ENCODE peak calls at places on chromosomes 3 and 15, in eight cellular contexts. Q is hepatocyte; D is CD4-positive, alpha-beta T cell; Z is cardiac fibroblast; L is pancreas; K is lower leg skin; B is PC-9; R is AG09309. H is an unnamed sample.

GRCh38 chr3:129013491-129013891 is 12.4 kb downstream of the EFCC1 start:
- DNase-seq in Q (no peak), Z (no peak), L (no peak), B (no peak), D (no peak), K (no peak), R (no peak), H (no peak)

GRCh38 chr3:189593581-189593980 is 37.6 kb upstream of the TP63 start:
- DNase-seq in D (no peak), B (no peak), R (peak; percentile 24), L (no peak), K (no peak), Q (no peak), Z (peak; percentile 79), H (no peak)

GRCh38 chr15:86201313-86202008 is 121.8 kb downstream of the AGBL1 start:
- DNase-seq in Z (no peak), R (no peak), B (no peak), L (no peak), K (no peak), D (no peak), Q (no peak), H (no peak)

GRCh38 chr3:24590344-24590880 is 95.8 kb upstream of the THRB start:
- DNase-seq in Z (no peak), K (no peak), D (no peak), Q (peak; percentile 24), L (no peak), R (no peak), B (no peak), H (no peak)

GRCh38 chr15:38169982-38170381 is 82.7 kb upstream of the SPRED1 start:
- DNase-seq in K (no peak), B (no peak), Z (peak; percentile 51), R (peak; percentile 72), D (no peak), L (no peak), Q (no peak), H (no peak)

GRCh38 chr3:59422312-59422711 is 372.5 kb upstream of the CFAP20DC start:
- DNase-seq in R (peak; percentile 39), Z (no peak), B (no peak), D (no peak), Q (no peak), L (no peak), K (no peak), H (no peak)

GRCh38 chr15:26451995-26452394 is 320.9 kb downstream of the GABRB3 start:
- DNase-seq in Z (no peak), L (no peak), Q (no peak), B (no peak), D (no peak), K (no peak), R (no peak), H (no peak)

GRCh38 chr15:48803877-48804276 is 7.0 kb downstream of the CEP152 start:
- DNase-seq in Q (no peak), D (no peak), K (no peak), L (no peak), Z (no peak), B (no peak), R (no peak), H (no peak)

GRCh38 chr3:124786491-124787241 is 56.4 kb downstream of the UMPS start:
- DNase-seq in R (no peak), Z (peak; percentile 57), L (no peak), K (no peak), B (peak; percentile 68), Q (peak; percentile 41), D (no peak), H (no peak)

GRCh38 chr15:68637755-68638405 is 59.1 kb downstream of the CORO2B start:
- DNase-seq in K (no peak), L (no peak), R (no peak), B (no peak), Q (no peak), Z (peak; percentile 90), D (no peak), H (no peak)

GRCh38 chr15:31264534-31265089 is 62.0 kb upstream of the KLF13 start:
- DNase-seq in D (no peak), Q (no peak), L (no peak), K (peak; percentile 84), R (no peak), B (no peak), Z (no peak), H (peak; percentile 56)

GRCh38 chr3:77780621-77781020 is 740.7 kb downstream of the ROBO2 start:
- DNase-seq in B (no peak), Z (no peak), K (no peak), L (no peak), R (no peak), D (no peak), Q (no peak), H (no peak)

GRCh38 chr15:50828610-50829206 is 63.2 kb upstream of the SPPL2A start:
- DNase-seq in D (no peak), B (peak; percentile 75), L (no peak), Z (peak; percentile 84), Q (peak; percentile 74), R (peak; percentile 86), K (no peak), H (no peak)

GRCh38 chr3:11737742-11738141 is 94.0 kb upstream of the VGLL4 start:
- DNase-seq in B (no peak), Z (no peak), Q (no peak), R (no peak), D (no peak), L (no peak), K (no peak), H (no peak)

GRCh38 chr3:185630182-185630622 is 44.1 kb downstream of the SENP2 start:
- DNase-seq in R (no peak), Q (peak; percentile 52), K (no peak), D (no peak), Z (peak; percentile 73), B (peak; percentile 33), L (no peak), H (peak; percentile 46)

GRCh38 chr3:156304406-156304805 is 184.0 kb downstream of the KCNAB1 start:
- DNase-seq in K (no peak), Q (no peak), B (no peak), L (no peak), D (no peak), Z (peak; percentile 71), R (peak; percentile 10), H (no peak)

GRCh38 chr15:76340198-76340801 is 3.7 kb downstream of the ISL2 start:
- DNase-seq in B (no peak), Q (peak; percentile 38), D (no peak), R (no peak), K (peak; percentile 86), L (peak; percentile 24), Z (no peak), H (no peak)

GRCh38 chr3:158102219-158102612 is 4.0 kb downstream of the SHOX2 start:
- DNase-seq in B (no peak), K (no peak), D (no peak), Z (no peak), L (no peak), Q (no peak), R (no peak), H (no peak)

GRCh38 chr3:13857702-13858380 is 22.0 kb downstream of the WNT7A start:
- DNase-seq in B (no peak), Z (no peak), D (no peak), Q (no peak), K (no peak), R (no peak), L (no peak), H (no peak)

GRCh38 chr3:88149146-88149515 is 628 bp upstream of the C3orf38 start:
- DNase-seq in Z (no peak), R (no peak), B (no peak), K (no peak), D (no peak), Q (no peak), L (no peak), H (no peak)

GRCh38 chr3:133379926-133380325 is 19.9 kb upstream of the BFSP2 start:
- DNase-seq in Z (no peak), R (no peak), D (no peak), K (no peak), Q (no peak), L (no peak), B (no peak), H (no peak)

GRCh38 chr3:183931881-183932280 is 47.2 kb upstream of the PARL start:
- DNase-seq in D (no peak), Q (no peak), Z (no peak), L (no peak), K (no peak), R (no peak), B (no peak), H (no peak)

GRCh38 chr3:25895443-25895842 is 105.6 kb downstream of the OXSM start:
- DNase-seq in Q (no peak), L (no peak), D (no peak), R (peak; percentile 3), K (no peak), B (no peak), Z (no peak), H (no peak)

DNA sequence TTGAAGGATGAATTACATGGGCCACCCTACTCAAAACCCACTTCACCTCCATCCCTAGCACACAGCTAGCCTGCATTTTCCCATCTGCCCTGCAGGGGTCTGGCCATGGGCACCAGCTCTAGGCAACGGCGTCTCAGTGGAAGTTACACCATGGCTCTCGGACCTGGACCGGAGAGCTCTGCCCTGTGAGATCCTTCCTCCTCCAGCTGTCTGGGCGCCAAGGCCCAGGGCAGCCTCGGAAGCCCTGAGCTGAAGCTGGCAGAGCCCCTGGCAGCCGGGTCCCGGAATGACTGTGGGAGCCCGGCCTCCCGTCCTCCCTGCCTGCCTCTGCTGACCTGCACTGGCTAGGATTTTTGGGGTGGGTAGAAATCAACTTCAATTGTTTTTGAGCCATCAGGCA is 98.9 kb downstream of the CHSY1 start:
- DNase-seq in Z (no peak), D (no peak), K (no peak), R (no peak), Q (no peak), B (no peak), L (no peak), H (no peak)
- TF ChIP-seq CTCF in Z (peak; percentile 46), D (no peak), K (no peak), R (peak; percentile 42), Q (no peak), B (peak; percentile 54), L (no peak), H (peak; percentile 27)

DNA sequence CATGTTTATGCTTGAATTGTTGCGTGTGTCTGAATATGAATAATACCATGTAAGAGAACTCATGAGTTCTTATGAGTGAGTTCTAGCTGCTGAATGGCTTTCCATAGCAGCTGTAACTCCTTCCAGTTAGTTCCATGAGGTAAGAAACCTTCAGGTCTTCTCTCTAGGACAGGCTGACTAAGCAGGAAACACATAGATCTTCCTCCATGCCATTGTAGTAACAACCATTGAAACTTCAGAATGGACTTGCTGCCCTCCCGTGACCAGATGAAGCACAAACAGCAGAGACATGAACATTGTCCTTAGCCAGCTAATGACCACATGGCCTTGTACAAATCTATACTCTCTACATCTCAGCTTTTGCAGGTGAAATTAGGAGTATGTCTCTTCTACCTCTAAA is 200.0 kb downstream of the ZNF385D start:
- DNase-seq in B (no peak), R (no peak), Q (peak; percentile 14), Z (peak; percentile 21), L (no peak), K (no peak), D (no peak), H (no peak)
- TF ChIP-seq CTCF in B (no peak), R (peak; percentile 25), Q (peak; percentile 31), Z (no peak), L (no peak), K (no peak), D (no peak), H (no peak)

GRCh38 chr3:162041622-162042021 is 545.0 kb downstream of the OTOL1 start:
- DNase-seq in K (no peak), D (no peak), R (no peak), L (no peak), Q (no peak), B (no peak), Z (no peak), H (no peak)
- TF ChIP-seq CTCF in K (no peak), D (no peak), R (no peak), L (no peak), Q (no peak), B (no peak), Z (no peak), H (no peak)

GRCh38 chr3:166637984-166638530 is 742.0 kb downstream of the ZBBX start:
- DNase-seq in K (no peak), L (no peak), Q (no peak), R (no peak), B (no peak), D (no peak), Z (no peak), H (no peak)
- TF ChIP-seq CTCF in K (no peak), L (no peak), Q (no peak), R (no peak), B (no peak), D (no peak), Z (no peak), H (no peak)